ENCODE peak calls at places on chromosome 14, in seven cellular contexts. F is IMR-90, Q is endothelial cell of umbilical vein, Z is tibial nerve, A is stomach, P is upper lobe of left lung, E is ovary. T is an unnamed sample.

GRCh38 chr14:88866305-88866704 is 41.9 kb downstream of the TTC8 start:
- DNase-seq in F (peak), P (no peak), E (no peak), A (no peak), Q (peak), Z (no peak), T (no peak)

GRCh38 chr14:31990183-31990862 is 86.8 kb upstream of the ARHGAP5 start:
- DNase-seq in A (no peak), F (no peak), Z (no peak), E (no peak), Q (no peak), P (no peak), T (no peak)

GRCh38 chr14:21910260-21910659 is 236.6 kb upstream of the OR4E1 start:
- DNase-seq in E (no peak), Q (no peak), F (no peak), Z (no peak), P (no peak), A (no peak), T (no peak)

GRCh38 chr14:31476131-31476917 is 11.5 kb downstream of the GPR33 start:
- DNase-seq in F (no peak), P (no peak), Z (no peak), Q (no peak), E (no peak), A (no peak), T (no peak)

GRCh38 chr14:102138535-102138934 is 1.2 kb upstream of the WDR20 start:
- DNase-seq in Q (no peak), A (no peak), Z (no peak), E (no peak), P (no peak), F (no peak), T (no peak)

GRCh38 chr14:92426237-92426636 is 87.3 kb upstream of the RIN3 start:
- DNase-seq in Q (no peak), E (no peak), Z (no peak), A (no peak), F (peak), P (peak), T (no peak)

GRCh38 chr14:36604757-36605505 is 22.5 kb upstream of the NKX2-8 start:
- DNase-seq in A (peak), E (no peak), Z (peak), F (peak), P (peak), Q (peak), T (no peak)

GRCh38 chr14:94066089-94066676 is 14.8 kb downstream of the DDX24 start:
- DNase-seq in Q (no peak), F (no peak), E (peak), P (peak), A (no peak), Z (no peak), T (no peak)

GRCh38 chr14:32201816-32202467 is at the start of gene RNU6-7:
- DNase-seq in F (peak), E (peak), Z (no peak), A (no peak), P (no peak), Q (no peak), T (peak)

GRCh38 chr14:64474698-64475097 is 9.4 kb downstream of the AKAP5 start:
- DNase-seq in E (no peak), P (no peak), F (no peak), Z (no peak), A (no peak), Q (no peak), T (no peak)
- TF ChIP-seq CTCF in E (no peak), P (no peak), F (no peak), Z (no peak), A (no peak), Q (no peak), T (no peak)

DNA sequence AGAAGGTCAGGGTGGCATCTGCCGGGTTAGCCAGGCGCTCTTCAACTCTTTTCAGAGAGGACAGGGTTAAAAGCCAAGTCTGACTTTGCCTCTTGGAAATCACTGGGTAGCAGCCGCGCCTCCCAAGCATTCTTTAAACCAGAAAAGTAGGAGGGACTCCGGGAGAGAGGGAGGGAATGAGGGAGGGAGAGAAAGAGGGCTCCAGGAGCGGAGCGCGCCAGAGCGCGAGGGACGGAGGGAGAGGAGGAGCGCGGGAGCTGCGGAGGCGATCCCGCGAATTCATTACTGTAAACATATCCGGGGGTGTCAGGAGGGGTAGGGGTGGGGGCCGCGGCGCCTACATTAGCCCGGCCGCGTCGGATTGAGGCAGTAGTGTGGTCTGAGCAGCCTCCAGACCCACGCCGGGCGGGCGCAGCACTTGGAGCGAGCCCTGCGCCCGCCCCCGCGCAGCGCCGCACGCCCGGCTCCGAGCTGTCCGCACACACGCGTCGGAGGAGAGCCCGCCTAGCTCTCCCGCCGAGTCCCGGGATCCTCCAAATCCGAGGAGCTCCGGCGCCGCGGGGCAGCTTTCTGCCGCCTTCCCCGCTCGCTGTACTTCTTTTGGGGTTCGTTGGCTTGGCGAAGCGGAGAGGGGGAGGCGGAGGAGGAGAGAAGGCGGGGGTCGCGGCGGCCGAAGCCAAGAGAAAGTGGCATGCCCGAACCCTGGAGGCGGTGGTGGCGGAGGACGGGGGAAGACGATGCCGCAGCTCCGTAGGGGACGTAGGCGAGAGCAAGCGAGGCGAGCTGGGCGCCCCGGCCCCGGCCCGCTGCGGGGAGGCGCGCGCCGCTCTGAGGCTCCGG is 3.3 kb downstream of the FLRT2 start:
- DNase-seq in Z (peak), E (peak), A (peak), F (peak), P (no peak), Q (peak), T (no peak)
- TF ChIP-seq POLR2A in Z (peak), E (peak), A (no peak), F (peak), P (no peak), Q (peak), T (no peak)

GRCh38 chr14:23362200-23362599 is 2.8 kb downstream of the EFS start:
- DNase-seq in E (no peak), F (peak), A (no peak), Q (no peak), P (no peak), Z (no peak), T (peak)
- TF ChIP-seq CTCF in E (no peak), F (peak), A (no peak), Q (no peak), P (no peak), Z (peak), T (no peak)

GRCh38 chr14:96277890-96278289 is 21.9 kb downstream of the BDKRB1 start:
- DNase-seq in F (no peak), A (no peak), Z (no peak), P (no peak), Q (no peak), E (no peak), T (no peak)
- TF ChIP-seq POLR2A in F (no peak), A (no peak), Z (no peak), P (no peak), Q (no peak), E (no peak), T (no peak)

DNA sequence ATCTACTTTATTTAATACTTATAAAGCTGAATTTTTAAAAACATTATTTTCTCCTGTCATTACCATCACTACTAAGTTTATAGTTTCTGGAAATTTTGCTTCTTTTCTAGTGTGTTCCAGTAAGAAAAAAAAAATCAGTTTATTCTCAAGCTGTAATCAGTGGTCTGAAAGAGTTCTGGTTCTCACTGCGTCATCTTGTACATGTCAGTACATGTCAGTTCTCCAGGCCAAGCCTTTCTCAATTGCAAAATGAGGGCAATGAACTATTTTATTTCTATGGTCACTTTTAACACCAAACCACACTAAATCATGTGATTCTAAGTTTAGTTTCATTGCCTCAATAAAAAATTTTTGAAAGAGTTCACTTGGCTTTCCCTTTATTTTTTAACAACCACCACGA is 468.9 kb upstream of the LRFN5 start:
- DNase-seq in F (no peak), Q (no peak), A (no peak), E (no peak), P (no peak), Z (no peak), T (no peak)
- TF ChIP-seq CTCF in F (no peak), Q (no peak), A (no peak), E (no peak), P (no peak), Z (no peak), T (no peak)

GRCh38 chr14:104494483-104494882 is 85.1 kb upstream of the C14orf180 start:
- DNase-seq in Q (no peak), E (no peak), F (no peak), P (no peak), A (no peak), Z (no peak), T (no peak)
- TF ChIP-seq POLR2A in Q (no peak), E (no peak), F (no peak), P (no peak), A (no peak), Z (no peak), T (no peak)

GRCh38 chr14:67317822-67318221 is 41.8 kb downstream of the ATP6V1D start:
- DNase-seq in F (no peak), Z (no peak), E (no peak), P (no peak), A (no peak), Q (no peak), T (no peak)

GRCh38 chr14:67313153-67313552 is 46.5 kb downstream of the ATP6V1D start:
- DNase-seq in F (no peak), Q (no peak), Z (no peak), P (no peak), A (no peak), E (no peak), T (no peak)

DNA sequence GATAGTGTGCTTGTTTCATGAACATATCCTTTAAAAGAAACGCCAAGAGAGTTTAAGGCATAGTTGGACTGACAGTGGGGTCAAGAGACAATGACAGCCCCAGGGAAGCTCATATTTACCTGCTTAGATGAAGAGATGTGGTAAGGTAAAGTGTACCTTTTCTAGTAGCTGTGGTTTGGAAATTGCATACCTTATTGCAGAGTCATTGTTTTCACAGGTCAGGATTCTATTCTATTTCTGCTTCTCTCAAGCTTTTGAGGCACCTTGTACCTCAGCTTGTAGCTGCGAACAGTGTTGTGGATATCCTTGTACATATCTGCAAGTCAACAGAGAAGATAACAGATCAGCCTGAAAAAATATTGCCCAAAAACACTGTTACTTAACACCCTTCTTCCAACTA is 47.7 kb downstream of the ATP6V1D start:
- DNase-seq in Z (no peak), E (no peak), F (no peak), A (no peak), Q (no peak), P (no peak), T (no peak)
- TF ChIP-seq CTCF in Z (no peak), E (no peak), F (no peak), A (no peak), Q (no peak), P (no peak), T (no peak)